ENCODE peak calls at places on chromosomes 1 and 21, in seven cellular contexts. One of them, this sample, is unnamed.

GRCh38 chr1:109444376-109444775 is 18.1 kb upstream of the PSMA5 start:
- DNase-seq in neuronal stem cell: no peak
- DNase-seq in ascending aorta: no peak
- DNase-seq in aorta: no peak
- DNase-seq in uterus: no peak
- DNase-seq in small intestine: no peak
- DNase-seq in ovary: no peak
- DNase-seq in this sample: no peak

GRCh38 chr1:29856663-29857224 is 620.4 kb downstream of the PTPRU start:
- DNase-seq in neuronal stem cell: no peak
- DNase-seq in ascending aorta: no peak
- DNase-seq in aorta: no peak
- DNase-seq in uterus: no peak
- DNase-seq in small intestine: no peak
- DNase-seq in ovary: no peak
- DNase-seq in this sample: no peak

GRCh38 chr1:228804640-228805413 is 69.5 kb downstream of the RHOU start:
- DNase-seq in neuronal stem cell: no peak
- DNase-seq in ascending aorta: no peak
- DNase-seq in aorta: no peak
- DNase-seq in uterus: peak; percentile 45
- DNase-seq in small intestine: peak; percentile 82
- DNase-seq in ovary: peak; percentile 52
- DNase-seq in this sample: no peak

GRCh38 chr1:35876988-35877387 is 6.0 kb upstream of the AGO1 start:
- DNase-seq in neuronal stem cell: no peak
- DNase-seq in ascending aorta: no peak
- DNase-seq in aorta: no peak
- DNase-seq in uterus: no peak
- DNase-seq in small intestine: no peak
- DNase-seq in ovary: no peak
- DNase-seq in this sample: no peak

GRCh38 chr1:231603598-231604275 is 22.9 kb upstream of the DISC1 start:
- DNase-seq in neuronal stem cell: peak; percentile 42
- DNase-seq in ascending aorta: no peak
- DNase-seq in aorta: no peak
- DNase-seq in uterus: peak; percentile 30
- DNase-seq in small intestine: peak; percentile 71
- DNase-seq in ovary: no peak
- DNase-seq in this sample: peak; percentile 54

GRCh38 chr1:93629101-93630059 is 52.3 kb downstream of the BCAR3 start:
- DNase-seq in neuronal stem cell: peak; percentile 56
- DNase-seq in ascending aorta: no peak
- DNase-seq in aorta: no peak
- DNase-seq in uterus: peak; percentile 57
- DNase-seq in small intestine: peak; percentile 79
- DNase-seq in ovary: no peak
- DNase-seq in this sample: peak; percentile 60

GRCh38 chr1:116841569-116842364 is 67.9 kb upstream of the PTGFRN start:
- DNase-seq in neuronal stem cell: no peak
- DNase-seq in ascending aorta: no peak
- DNase-seq in aorta: no peak
- DNase-seq in uterus: no peak
- DNase-seq in small intestine: no peak
- DNase-seq in ovary: no peak
- DNase-seq in this sample: no peak

GRCh38 chr1:58905126-58905490 is 121.3 kb upstream of the JUN start:
- DNase-seq in neuronal stem cell: no peak
- DNase-seq in ascending aorta: no peak
- DNase-seq in aorta: no peak
- DNase-seq in uterus: no peak
- DNase-seq in small intestine: no peak
- DNase-seq in ovary: no peak
- DNase-seq in this sample: no peak

GRCh38 chr1:66729130-66729922 is 22.9 kb upstream of the DYNLT5 start:
- DNase-seq in neuronal stem cell: no peak
- DNase-seq in ascending aorta: no peak
- DNase-seq in aorta: no peak
- DNase-seq in uterus: no peak
- DNase-seq in small intestine: no peak
- DNase-seq in ovary: no peak
- DNase-seq in this sample: no peak

GRCh38 chr1:55315552-55315951 is 100.4 kb upstream of the USP24 start:
- DNase-seq in neuronal stem cell: no peak
- DNase-seq in ascending aorta: no peak
- DNase-seq in aorta: no peak
- DNase-seq in uterus: no peak
- DNase-seq in small intestine: no peak
- DNase-seq in ovary: no peak
- DNase-seq in this sample: no peak

GRCh38 chr1:16244650-16245285 is 7.8 kb upstream of the CPLANE2 start:
- DNase-seq in neuronal stem cell: no peak
- DNase-seq in ascending aorta: no peak
- DNase-seq in aorta: peak; percentile 58
- DNase-seq in uterus: no peak
- DNase-seq in small intestine: no peak
- DNase-seq in ovary: peak; percentile 31
- DNase-seq in this sample: no peak

GRCh38 chr21:32383812-32384211 is 9.0 kb downstream of the URB1 start:
- DNase-seq in neuronal stem cell: no peak
- DNase-seq in ascending aorta: no peak
- DNase-seq in aorta: no peak
- DNase-seq in uterus: no peak
- DNase-seq in small intestine: peak; percentile 12
- DNase-seq in ovary: no peak
- DNase-seq in this sample: no peak

GRCh38 chr1:15838721-15839120 is 8.8 kb upstream of the SPEN start:
- DNase-seq in neuronal stem cell: no peak
- DNase-seq in ascending aorta: no peak
- DNase-seq in aorta: no peak
- DNase-seq in uterus: no peak
- DNase-seq in small intestine: no peak
- DNase-seq in ovary: no peak
- DNase-seq in this sample: no peak

GRCh38 chr1:224616761-224617409 is 768 bp downstream of the CNIH3 start:
- DNase-seq in neuronal stem cell: peak; percentile 43
- DNase-seq in ascending aorta: no peak
- DNase-seq in aorta: no peak
- DNase-seq in uterus: no peak
- DNase-seq in small intestine: no peak
- DNase-seq in ovary: no peak
- DNase-seq in this sample: no peak

GRCh38 chr1:19122668-19123067 is 87.4 kb downstream of the UBR4 start:
- DNase-seq in neuronal stem cell: no peak
- DNase-seq in ascending aorta: no peak
- DNase-seq in aorta: no peak
- DNase-seq in uterus: no peak
- DNase-seq in small intestine: peak; percentile 90
- DNase-seq in ovary: no peak
- DNase-seq in this sample: no peak

DNA sequence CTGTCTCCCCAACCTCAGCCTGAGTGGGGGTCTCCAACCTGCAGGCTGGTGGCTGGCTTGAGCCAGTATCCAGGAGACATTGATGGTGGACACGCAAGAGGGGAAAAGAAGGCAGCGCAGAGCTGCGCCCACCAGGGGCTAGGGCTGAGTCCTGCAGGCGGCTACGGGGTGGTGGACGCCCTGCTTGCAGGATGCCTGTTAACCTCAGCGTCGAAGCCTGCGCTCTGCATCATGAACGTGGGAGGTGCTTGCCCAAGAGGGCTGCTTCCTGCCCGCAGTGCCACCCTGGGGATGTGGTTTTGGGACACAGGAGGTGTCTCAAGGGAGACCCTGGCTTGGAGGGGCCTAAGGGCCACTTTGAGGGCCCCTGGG is 11.6 kb downstream of the CFAP410 start:
- DNase-seq in neuronal stem cell: no peak
- DNase-seq in ascending aorta: no peak
- DNase-seq in aorta: no peak
- DNase-seq in uterus: no peak
- DNase-seq in small intestine: no peak
- DNase-seq in ovary: no peak
- DNase-seq in this sample: no peak
- H3K4me1 ChIP-seq in neuronal stem cell: peaks cover 2% of the 10 kb centered on the region
- H3K4me1 ChIP-seq in ascending aorta: no peaks in the 10 kb centered on the region
- H3K4me1 ChIP-seq in aorta: no peaks in the 10 kb centered on the region
- H3K4me1 ChIP-seq in uterus: no peaks in the 10 kb centered on the region
- H3K4me1 ChIP-seq in small intestine: no peaks in the 10 kb centered on the region
- H3K4me1 ChIP-seq in ovary: no peaks in the 10 kb centered on the region
- H3K4me1 ChIP-seq in this sample: no peaks in the 10 kb centered on the region

GRCh38 chr1:159068877-159069276 is 7.7 kb downstream of the AIM2 start:
- DNase-seq in neuronal stem cell: no peak
- DNase-seq in ascending aorta: no peak
- DNase-seq in aorta: no peak
- DNase-seq in uterus: no peak
- DNase-seq in small intestine: no peak
- DNase-seq in ovary: no peak
- DNase-seq in this sample: no peak

GRCh38 chr1:159076753-159077656 is at the start of gene AIM2:
- DNase-seq in neuronal stem cell: no peak
- DNase-seq in ascending aorta: no peak
- DNase-seq in aorta: peak; percentile 77
- DNase-seq in uterus: no peak
- DNase-seq in small intestine: peak; percentile 62
- DNase-seq in ovary: no peak
- DNase-seq in this sample: no peak

GRCh38 chr1:159076438-159076752 is 171 bp downstream of the AIM2 start:
- DNase-seq in neuronal stem cell: no peak
- DNase-seq in ascending aorta: no peak
- DNase-seq in aorta: no peak
- DNase-seq in uterus: no peak
- DNase-seq in small intestine: no peak
- DNase-seq in ovary: no peak
- DNase-seq in this sample: no peak

GRCh38 chr1:159067699-159068621 is 8.6 kb downstream of the AIM2 start:
- DNase-seq in neuronal stem cell: no peak
- DNase-seq in ascending aorta: no peak
- DNase-seq in aorta: no peak
- DNase-seq in uterus: no peak
- DNase-seq in small intestine: peak; percentile 10
- DNase-seq in ovary: no peak
- DNase-seq in this sample: no peak

DNA sequence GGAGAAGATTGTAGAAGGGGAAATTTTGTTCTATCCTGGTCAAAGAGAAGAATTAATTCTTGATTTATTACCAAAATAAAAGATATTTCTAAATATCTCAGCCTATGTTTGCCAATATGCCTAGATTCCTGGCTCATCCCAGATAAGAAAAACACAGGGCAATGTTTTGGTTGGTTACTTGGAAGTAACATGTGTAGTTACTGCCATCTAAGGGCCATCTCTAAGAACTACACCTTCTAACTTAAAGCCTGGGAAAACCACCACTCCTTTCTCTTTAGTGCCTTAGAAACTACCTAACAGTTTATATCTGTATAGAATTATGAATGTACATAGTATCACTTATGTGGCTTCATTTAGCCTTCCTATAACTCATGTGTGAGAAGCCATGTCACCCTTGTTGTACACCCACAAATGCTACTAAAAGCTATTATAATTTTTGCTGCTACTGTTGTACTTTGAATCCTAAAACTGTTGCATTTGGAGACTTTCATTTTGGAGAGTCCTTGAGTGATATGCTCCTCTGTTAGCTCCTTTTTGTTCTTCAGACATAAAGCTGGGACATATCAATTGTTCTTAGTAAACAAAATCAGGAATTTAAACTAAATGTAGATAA is 4.5 kb downstream of the AIM2 start:
- DNase-seq in neuronal stem cell: peak; percentile 42
- DNase-seq in ascending aorta: no peak
- DNase-seq in aorta: no peak
- DNase-seq in uterus: no peak
- DNase-seq in small intestine: peak; percentile 56
- DNase-seq in ovary: no peak
- DNase-seq in this sample: peak; percentile 30
- H3K4me1 ChIP-seq in neuronal stem cell: peaks cover 2% of the 10 kb centered on the region
- H3K4me1 ChIP-seq in ascending aorta: no peaks in the 10 kb centered on the region
- H3K4me1 ChIP-seq in aorta: no peaks in the 10 kb centered on the region
- H3K4me1 ChIP-seq in uterus: peaks cover 4% of the 10 kb centered on the region
- H3K4me1 ChIP-seq in small intestine: no peaks in the 10 kb centered on the region
- H3K4me1 ChIP-seq in ovary: no peaks in the 10 kb centered on the region
- H3K4me1 ChIP-seq in this sample: no peaks in the 10 kb centered on the region

DNA sequence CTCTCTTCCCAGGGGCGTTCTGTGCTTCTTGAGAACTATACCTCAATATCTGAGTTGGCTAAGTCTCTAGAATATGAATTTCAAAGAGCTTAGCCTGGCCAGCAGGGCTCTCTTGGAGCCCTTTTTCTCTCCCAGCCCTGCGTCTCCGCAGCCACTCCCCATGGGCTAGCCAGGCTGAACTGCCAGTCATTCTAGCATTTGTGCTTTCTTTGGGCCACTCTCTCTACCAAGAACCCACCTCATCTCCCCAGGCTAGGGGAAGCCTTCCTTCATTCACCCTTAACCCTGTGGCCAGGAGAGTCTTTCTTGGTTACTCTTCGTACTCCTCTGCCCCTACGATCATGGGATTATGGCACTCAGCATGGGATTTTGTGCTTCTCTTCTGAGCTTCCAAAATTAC is 18.2 kb downstream of the ABCG1 start:
- DNase-seq in neuronal stem cell: no peak
- DNase-seq in ascending aorta: no peak
- DNase-seq in aorta: no peak
- DNase-seq in uterus: no peak
- DNase-seq in small intestine: no peak
- DNase-seq in ovary: no peak
- DNase-seq in this sample: no peak
- H3K4me1 ChIP-seq in neuronal stem cell: peaks cover 5% of the 10 kb centered on the region
- H3K4me1 ChIP-seq in ascending aorta: peaks cover 17% of the 10 kb centered on the region
- H3K4me1 ChIP-seq in aorta: no peaks in the 10 kb centered on the region
- H3K4me1 ChIP-seq in uterus: no peaks in the 10 kb centered on the region
- H3K4me1 ChIP-seq in small intestine: peaks cover 14% of the 10 kb centered on the region
- H3K4me1 ChIP-seq in ovary: peaks cover 16% of the 10 kb centered on the region
- H3K4me1 ChIP-seq in this sample: peaks cover 15% of the 10 kb centered on the region

DNA sequence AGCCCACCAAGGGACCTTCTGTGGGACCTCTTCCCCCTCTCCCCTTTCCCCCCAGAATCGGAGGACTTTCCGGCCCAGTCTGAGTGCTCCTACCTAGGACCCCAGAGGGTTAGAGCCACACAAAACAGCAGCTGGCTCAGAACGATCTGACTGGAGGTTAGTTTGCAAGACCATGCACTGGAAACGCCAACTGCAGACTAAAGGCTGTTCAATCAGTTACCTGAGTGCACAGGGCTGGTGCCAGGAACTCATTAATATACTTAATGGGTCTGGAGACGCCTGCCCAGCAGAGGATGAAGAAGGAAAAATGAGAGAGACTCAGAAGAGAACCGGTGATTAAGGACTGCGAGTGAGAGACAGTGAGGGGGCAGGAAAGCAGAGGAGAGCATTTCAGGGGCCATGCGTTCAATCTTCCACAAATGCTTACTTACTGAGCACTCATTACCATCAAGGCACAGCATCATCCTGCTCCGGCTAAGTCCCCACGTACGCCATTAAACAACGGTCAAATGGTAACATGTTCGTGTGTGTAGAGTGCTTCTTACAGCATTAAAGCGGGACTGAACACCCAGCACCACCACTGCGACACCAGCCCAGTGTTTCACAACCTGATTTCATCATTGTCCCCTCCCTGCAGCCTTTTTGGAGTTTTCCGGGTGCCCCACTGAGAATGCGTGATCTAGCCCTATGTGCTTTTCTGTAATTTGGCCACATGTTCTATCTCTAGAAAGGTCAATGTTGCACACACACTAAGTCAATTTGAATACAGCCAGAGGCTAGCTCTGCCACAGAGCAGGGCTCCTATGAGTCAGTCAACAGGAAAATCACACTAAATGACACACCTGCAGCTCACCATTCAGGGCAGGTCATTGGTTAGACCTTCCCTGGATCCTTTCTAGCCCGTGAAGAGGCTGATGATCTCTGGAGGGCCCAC is 7.6 kb downstream of the ENO1 start:
- DNase-seq in neuronal stem cell: no peak
- DNase-seq in ascending aorta: no peak
- DNase-seq in aorta: no peak
- DNase-seq in uterus: no peak
- DNase-seq in small intestine: peak; percentile 32
- DNase-seq in ovary: no peak
- DNase-seq in this sample: no peak
- H3K4me1 ChIP-seq in neuronal stem cell: peaks cover 12% of the 10 kb centered on the region
- H3K4me1 ChIP-seq in ascending aorta: peaks cover 22% of the 10 kb centered on the region
- H3K4me1 ChIP-seq in aorta: no peaks in the 10 kb centered on the region
- H3K4me1 ChIP-seq in uterus: no peaks in the 10 kb centered on the region
- H3K4me1 ChIP-seq in small intestine: peaks cover 9% of the 10 kb centered on the region
- H3K4me1 ChIP-seq in ovary: peaks cover 4% of the 10 kb centered on the region
- H3K4me1 ChIP-seq in this sample: peaks cover 79% of the 10 kb centered on the region